ENCODE peak calls at places on chromosomes 1 and 21, in nine cellular contexts. K, B, J, N, V, S, A, H and T are unnamed samples.

GRCh38 chr1:23343246-23344110 is 606 bp downstream of the HNRNPR start:
- DNase-seq in K (peak), B (peak), J (peak), N (peak), V (no peak), S (peak), A (peak), H (no peak), T (no peak)

GRCh38 chr1:3892748-3893147 is 7.3 kb downstream of the C1orf174 start:
- DNase-seq in K (no peak), B (no peak), J (peak), N (no peak), V (no peak), S (no peak), A (no peak), H (no peak), T (no peak)

GRCh38 chr1:22639286-22639685 is 2.9 kb downstream of the C1QA start:
- DNase-seq in K (peak), B (no peak), J (no peak), N (peak), V (no peak), S (peak), A (no peak), H (no peak), T (no peak)

GRCh38 chr1:112465122-112465521 is 43.6 kb upstream of the WNT2B start:
- DNase-seq in K (peak), B (no peak), J (no peak), N (peak), V (no peak), S (no peak), A (no peak), H (no peak), T (peak)

GRCh38 chr1:30872033-30872947 is 36.3 kb downstream of the SDC3 start:
- DNase-seq in K (no peak), B (no peak), J (no peak), N (no peak), V (no peak), S (peak), A (no peak), H (no peak), T (no peak)

GRCh38 chr1:66951513-66951912 is 26.7 kb downstream of the MIER1 start:
- DNase-seq in K (peak), B (no peak), J (no peak), N (no peak), V (no peak), S (no peak), A (no peak), H (no peak), T (no peak)

GRCh38 chr1:146039844-146040194 is 18.3 kb upstream of the HJV start:
- DNase-seq in K (no peak), B (no peak), J (no peak), N (no peak), V (no peak), S (no peak), A (no peak), H (no peak), T (no peak)

GRCh38 chr1:175742790-175743459 is 470 bp downstream of the TNR start:
- DNase-seq in K (peak), B (peak), J (peak), N (peak), V (no peak), S (peak), A (no peak), H (no peak), T (peak)

GRCh38 chr1:98323396-98323795 is 338.1 kb upstream of the SNX7 start:
- DNase-seq in K (peak), B (no peak), J (no peak), N (peak), V (no peak), S (no peak), A (no peak), H (no peak), T (no peak)

GRCh38 chr1:1037366-1038327 is 17.7 kb downstream of the AGRN start:
- DNase-seq in K (no peak), B (no peak), J (no peak), N (no peak), V (no peak), S (no peak), A (no peak), H (no peak), T (no peak)

GRCh38 chr1:9235123-9235513 is 544 bp downstream of the H6PD start:
- DNase-seq in K (peak), B (no peak), J (no peak), N (peak), V (peak), S (no peak), A (no peak), H (no peak), T (no peak)

GRCh38 chr21:41761211-41762181 is 5.4 kb downstream of the RIPK4 start:
- DNase-seq in K (no peak), B (no peak), J (peak), N (peak), V (no peak), S (no peak), A (no peak), H (no peak), T (no peak)

GRCh38 chr1:15902882-15903281 is 55.4 kb downstream of the SPEN start:
- DNase-seq in K (peak), B (no peak), J (no peak), N (peak), V (no peak), S (no peak), A (no peak), H (no peak), T (peak)

GRCh38 chr1:204453141-204453772 is 41.3 kb downstream of the PIK3C2B start:
- DNase-seq in K (peak), B (no peak), J (no peak), N (no peak), V (no peak), S (no peak), A (peak), H (peak), T (no peak)

GRCh38 chr1:6832789-6833188 is 47.5 kb downstream of the CAMTA1 start:
- DNase-seq in K (no peak), B (no peak), J (no peak), N (no peak), V (no peak), S (no peak), A (no peak), H (no peak), T (no peak)

GRCh38 chr1:8495928-8496401 is 178.1 kb downstream of the SLC45A1 start:
- DNase-seq in K (no peak), B (no peak), J (no peak), N (no peak), V (no peak), S (peak), A (peak), H (no peak), T (no peak)

GRCh38 chr1:167425482-167425881 is 92.8 kb downstream of the CD247 start:
- DNase-seq in K (no peak), B (no peak), J (no peak), N (no peak), V (no peak), S (no peak), A (no peak), H (no peak), T (no peak)

GRCh38 chr1:38680801-38681510 is 178.6 kb downstream of the RRAGC start:
- DNase-seq in K (peak), B (no peak), J (no peak), N (peak), V (no peak), S (peak), A (no peak), H (no peak), T (peak)

GRCh38 chr1:164673584-164674214 is 114.7 kb downstream of the PBX1 start:
- DNase-seq in K (peak), B (no peak), J (no peak), N (peak), V (peak), S (peak), A (no peak), H (no peak), T (no peak)

GRCh38 chr1:177568702-177569101 is 397.9 kb downstream of the BRINP2 start:
- DNase-seq in K (no peak), B (no peak), J (no peak), N (no peak), V (no peak), S (no peak), A (no peak), H (no peak), T (no peak)

GRCh38 chr21:45555557-45556301 is 13.5 kb upstream of the SLC19A1 start:
- DNase-seq in K (peak), B (peak), J (peak), N (peak), V (peak), S (peak), A (peak), H (peak), T (no peak)

GRCh38 chr1:92876351-92876750 is 44.5 kb downstream of the RPL5 start:
- DNase-seq in K (no peak), B (no peak), J (no peak), N (no peak), V (no peak), S (no peak), A (no peak), H (no peak), T (no peak)

GRCh38 chr1:98659879-98660278 is 1.6 kb upstream of the SNX7 start:
- DNase-seq in K (no peak), B (no peak), J (no peak), N (no peak), V (no peak), S (no peak), A (no peak), H (no peak), T (no peak)

GRCh38 chr1:203206116-203206687 is 19.7 kb upstream of the CHI3L1 start:
- DNase-seq in K (peak), B (no peak), J (peak), N (peak), V (no peak), S (no peak), A (no peak), H (no peak), T (no peak)

GRCh38 chr1:3743421-3743820 is 8.8 kb upstream of the CCDC27 start:
- DNase-seq in K (no peak), B (no peak), J (no peak), N (no peak), V (no peak), S (no peak), A (no peak), H (no peak), T (no peak)

GRCh38 chr1:67339623-67340343 is 32.1 kb downstream of the IL12RB2 start:
- DNase-seq in K (peak), B (no peak), J (no peak), N (peak), V (no peak), S (peak), A (no peak), H (no peak), T (no peak)

GRCh38 chr1:1371354-1371740 is 3.7 kb downstream of the AURKAIP1 start:
- DNase-seq in K (no peak), B (no peak), J (no peak), N (peak), V (no peak), S (no peak), A (peak), H (peak), T (no peak)

GRCh38 chr1:93680121-93681094 is 1.2 kb downstream of the BCAR3 start:
- DNase-seq in K (peak), B (peak), J (peak), N (peak), V (peak), S (peak), A (no peak), H (no peak), T (peak)

GRCh38 chr1:40477680-40478057 is 579 bp downstream of the ZFP69 start:
- DNase-seq in K (peak), B (no peak), J (no peak), N (peak), V (no peak), S (peak), A (no peak), H (no peak), T (no peak)